ENCODE peak calls at places on chromosomes 12 and 14, in six cellular contexts. J is NCI-H1694 treated with DMSO at 0.1 percent for 48 hours; V is EL; K is HT1080; G is body of pancreas; B is activated naive CD8-positive, alpha-beta T cell treated with anti-CD3 and anti-CD28 coated beads, Interleukin-2, amount 10 ng/mL, durations not matched to agents 7 days and 5 days. M is an unnamed sample.
A peak's percentile ranks its signal among the peaks of the same experiment; 100 is the strongest.

GRCh38 chr12:19432309-19433170 is 6.8 kb upstream of the AEBP2 start:
- DNase-seq in G (no peak), K (no peak), J (no peak), V (no peak), B (no peak), M (no peak)

GRCh38 chr14:97878206-97878605 is 1081.0 kb downstream of the VRK1 start:
- DNase-seq in J (no peak), G (no peak), B (no peak), V (no peak), K (no peak), M (no peak)

GRCh38 chr12:105013892-105014291 is 27.8 kb downstream of the NOPCHAP1 start:
- DNase-seq in J (no peak), B (no peak), K (peak; percentile 40), G (no peak), V (peak; percentile 70), M (peak; percentile 64)

GRCh38 chr12:71315328-71315960 is 124.2 kb upstream of the LGR5 start:
- DNase-seq in B (no peak), J (no peak), V (no peak), K (no peak), G (no peak), M (no peak)

GRCh38 chr12:15435597-15435996 is 113.3 kb downstream of the PTPRO start:
- DNase-seq in V (no peak), B (no peak), K (no peak), G (no peak), J (no peak), M (peak; percentile 7)

GRCh38 chr12:53090105-53090504 is 7.4 kb upstream of the IGFBP6 start:
- DNase-seq in G (no peak), B (no peak), J (no peak), K (no peak), V (no peak), M (no peak)

GRCh38 chr12:132258543-132258942 is 70.8 kb downstream of the GALNT9 start:
- DNase-seq in B (no peak), G (no peak), K (no peak), V (no peak), J (no peak), M (no peak)

GRCh38 chr12:46663297-46663696 is 162.5 kb downstream of the SLC38A4 start:
- DNase-seq in B (no peak), K (no peak), V (peak; percentile 32), J (no peak), G (no peak), M (peak; percentile 42)

GRCh38 chr14:100341301-100342031 is 18.3 kb downstream of the SLC25A47 start:
- DNase-seq in G (peak; percentile 78), K (peak; percentile 63), J (no peak), B (peak; percentile 11), V (peak; percentile 78), M (peak; percentile 81)

GRCh38 chr12:16573652-16574077 is 32.3 kb downstream of the LMO3 start:
- DNase-seq in J (no peak), V (no peak), B (no peak), K (no peak), G (peak; percentile 86), M (no peak)

GRCh38 chr12:57176846-57177245 is 29.4 kb upstream of the LRP1-AS start:
- DNase-seq in B (no peak), V (no peak), J (no peak), G (no peak), K (peak; percentile 40), M (peak; percentile 49)

GRCh38 chr14:75050852-75051555 is at the start of gene MLH3:
- DNase-seq in G (peak; percentile 82), J (peak; percentile 91), B (peak; percentile 85), V (peak; percentile 79), K (peak; percentile 56), M (peak; percentile 86)

GRCh38 chr14:58491593-58491992 is 64.1 kb downstream of the KIAA0586 start:
- DNase-seq in B (no peak), K (no peak), J (no peak), V (peak; percentile 43), G (no peak), M (no peak)

GRCh38 chr14:56127156-56127555 is 8.9 kb downstream of the PELI2 start:
- DNase-seq in J (no peak), K (no peak), B (no peak), V (no peak), G (no peak), M (no peak)

GRCh38 chr14:51950007-51950406 is 39.3 kb upstream of the RTRAF start:
- DNase-seq in V (no peak), B (no peak), J (no peak), G (no peak), K (no peak), M (no peak)